ENCODE peak calls at places on chromosome 6, in six cellular contexts. D, J, C, R, A and K are unnamed samples.

GRCh38 chr6:108250240-108250866 is 10.5 kb downstream of the SNX3 start:
- DNase-seq in D (no peak), J (no peak), C (no peak), R (no peak), A (no peak), K (no peak)

GRCh38 chr6:138310294-138310693 is 67.4 kb upstream of the SMIM28 start:
- DNase-seq in D (peak), J (no peak), C (no peak), R (no peak), A (no peak), K (no peak)

GRCh38 chr6:170106906-170107525 is 183.9 kb downstream of the DLL1 start:
- DNase-seq in D (no peak), J (no peak), C (no peak), R (no peak), A (peak), K (no peak)

GRCh38 chr6:111747791-111748190 is 125.5 kb downstream of the FYN start:
- DNase-seq in D (no peak), J (no peak), C (no peak), R (no peak), A (no peak), K (no peak)

GRCh38 chr6:128443553-128443952 is 76.8 kb downstream of the PTPRK start:
- DNase-seq in D (no peak), J (no peak), C (no peak), R (no peak), A (no peak), K (no peak)

GRCh38 chr6:143613749-143614148 is 64.0 kb upstream of the PHACTR2 start:
- DNase-seq in D (no peak), J (no peak), C (no peak), R (no peak), A (no peak), K (no peak)

GRCh38 chr6:71412559-71412958 is 123.9 kb downstream of the OGFRL1 start:
- DNase-seq in D (no peak), J (peak), C (no peak), R (no peak), A (no peak), K (no peak)

GRCh38 chr6:1629316-1629715 is 19.6 kb downstream of the FOXC1 start:
- DNase-seq in D (no peak), J (no peak), C (no peak), R (no peak), A (no peak), K (no peak)

GRCh38 chr6:170416303-170416702 is 109.7 kb downstream of the FAM120B start:
- DNase-seq in D (no peak), J (no peak), C (no peak), R (no peak), A (no peak), K (no peak)

GRCh38 chr6:25138024-25138696 is 141.0 kb upstream of the CARMIL1 start:
- DNase-seq in D (peak), J (no peak), C (peak), R (peak), A (no peak), K (no peak)

GRCh38 chr6:133768656-133769295 is 120.1 kb upstream of the TCF21 start:
- DNase-seq in D (no peak), J (no peak), C (no peak), R (peak), A (no peak), K (no peak)

GRCh38 chr6:134175532-134176282 is 123.3 kb upstream of the SLC2A12 start:
- DNase-seq in D (no peak), J (no peak), C (peak), R (peak), A (peak), K (no peak)

GRCh38 chr6:129432738-129433137 is 277.2 kb downstream of the ARHGAP18 start:
- DNase-seq in D (no peak), J (no peak), C (no peak), R (no peak), A (no peak), K (no peak)

GRCh38 chr6:29675561-29675960 is 5.4 kb downstream of the ZFP57 start:
- DNase-seq in D (no peak), J (no peak), C (no peak), R (no peak), A (no peak), K (no peak)

GRCh38 chr6:106513813-106514212 is 115.5 kb downstream of the RTN4IP1 start:
- DNase-seq in D (no peak), J (no peak), C (peak), R (no peak), A (no peak), K (no peak)

GRCh38 chr6:115643762-115644161 is 416.9 kb downstream of the FRK start:
- DNase-seq in D (no peak), J (no peak), C (peak), R (no peak), A (no peak), K (peak)

GRCh38 chr6:7629321-7629720 is 39.3 kb downstream of the SNRNP48 start:
- DNase-seq in D (no peak), J (no peak), C (peak), R (no peak), A (no peak), K (no peak)

GRCh38 chr6:125738276-125738675 is 11.2 kb upstream of the HEY2 start:
- DNase-seq in D (no peak), J (no peak), C (no peak), R (no peak), A (no peak), K (no peak)

GRCh38 chr6:40953486-40953885 is 85.5 kb downstream of the UNC5CL start:
- DNase-seq in D (no peak), J (no peak), C (peak), R (no peak), A (no peak), K (no peak)